ENCODE peak calls at places on chromosomes 7 and 10, in seven cellular contexts. Q is body of pancreas, O is adrenal gland, B is ovary, Y is IMR-90, K is spleen, R is H54. U is an unnamed sample.

GRCh38 chr10:15558136-15558535 is 161.6 kb downstream of the ITGA8 start:
- DNase-seq in Y (peak), O (no peak), Q (no peak), R (no peak), B (no peak), K (no peak), U (no peak)

GRCh38 chr10:47456096-47456485 is 27.8 kb downstream of the ANXA8 start:
- DNase-seq in Q (no peak), Y (no peak), R (no peak), K (no peak), O (no peak), B (no peak), U (no peak)

GRCh38 chr10:69061305-69062161 is 26.4 kb upstream of the SRGN start:
- DNase-seq in Y (peak), R (peak), K (peak), Q (peak), B (peak), O (peak), U (peak)

GRCh38 chr10:124917168-124917938 is 24.6 kb upstream of the ZRANB1 start:
- DNase-seq in K (peak), R (no peak), B (peak), Y (peak), Q (peak), O (peak), U (peak)

GRCh38 chr7:30172451-30172850 is 37.7 kb downstream of the MTURN start:
- DNase-seq in B (no peak), Q (no peak), Y (no peak), R (peak), K (no peak), O (no peak), U (no peak)

GRCh38 chr10:73493781-73494180 is 2.0 kb downstream of the PPP3CB start:
- DNase-seq in Y (peak), O (no peak), B (no peak), Q (no peak), K (no peak), R (peak), U (no peak)

GRCh38 chr10:122149607-122150505 is 121.2 kb upstream of the BTBD16 start:
- DNase-seq in O (no peak), B (peak), R (no peak), Q (no peak), K (peak), Y (no peak), U (no peak)

GRCh38 chr7:99363286-99363685 is 11.2 kb upstream of the ARPC1B start:
- DNase-seq in B (no peak), K (no peak), Y (peak), Q (no peak), O (no peak), R (no peak), U (no peak)

GRCh38 chr10:110395350-110396283 is 90.9 kb upstream of the SMNDC1 start:
- DNase-seq in Q (peak), O (peak), R (peak), K (no peak), B (peak), Y (peak), U (peak)

GRCh38 chr7:64793106-64793755 is 997 bp upstream of the ZNF138 start:
- DNase-seq in Y (peak), K (no peak), O (no peak), R (no peak), Q (no peak), B (no peak), U (no peak)

GRCh38 chr10:102452672-102453340 is 1.5 kb upstream of the C10orf95 start:
- DNase-seq in B (no peak), O (peak), Q (no peak), Y (peak), R (peak), K (no peak), U (no peak)

GRCh38 chr7:147182859-147183258 is 1066.3 kb downstream of the CNTNAP2 start:
- DNase-seq in O (no peak), K (no peak), Y (peak), R (no peak), B (no peak), Q (no peak), U (no peak)

GRCh38 chr10:55019461-55019860 is 218.4 kb upstream of the PCDH15 start:
- DNase-seq in O (peak), Y (no peak), K (no peak), R (no peak), Q (no peak), B (no peak), U (no peak)

GRCh38 chr7:16399265-16399801 is 22.0 kb downstream of the CRPPA start:
- DNase-seq in Y (peak), R (no peak), Q (peak), K (no peak), B (no peak), O (peak), U (no peak)

GRCh38 chr7:12715372-12716133 is 28.1 kb downstream of the ARL4A start:
- DNase-seq in O (peak), Q (no peak), K (peak), B (peak), R (peak), Y (peak), U (peak)

GRCh38 chr10:62669351-62669750 is 135.2 kb upstream of the ADO start:
- DNase-seq in Y (no peak), R (no peak), K (no peak), O (no peak), B (no peak), Q (no peak), U (no peak)

GRCh38 chr7:99840136-99840869 is 12.5 kb downstream of the CYP3A43 start:
- DNase-seq in K (no peak), Y (no peak), O (no peak), Q (no peak), B (no peak), R (no peak), U (no peak)

GRCh38 chr7:27167170-27167505 is 1.8 kb upstream of the HOXA9 start:
- DNase-seq in B (no peak), K (peak), Y (no peak), R (no peak), O (no peak), Q (no peak), U (no peak)

GRCh38 chr10:49601857-49602256 is 8.3 kb upstream of the SLC18A3 start:
- DNase-seq in B (no peak), Q (no peak), K (peak), O (no peak), Y (peak), R (peak), U (peak)

GRCh38 chr7:36117201-36117840 is 35.7 kb upstream of the EEPD1 start:
- DNase-seq in K (no peak), B (no peak), O (no peak), Q (no peak), R (no peak), Y (no peak), U (no peak)

GRCh38 chr10:119301397-119301796 is 94.0 kb downstream of the GRK5 start:
- DNase-seq in B (no peak), K (peak), Q (no peak), O (no peak), R (no peak), Y (peak), U (no peak)

GRCh38 chr7:36939816-36940215 is 215.5 kb upstream of the AOAH start:
- DNase-seq in B (no peak), O (no peak), K (no peak), Y (no peak), R (no peak), Q (no peak), U (no peak)

GRCh38 chr10:94052901-94053638 is 59.3 kb downstream of the PLCE1 start:
- DNase-seq in B (no peak), Y (no peak), R (no peak), K (no peak), O (no peak), Q (no peak), U (no peak)
- TF ChIP-seq POLR2A in B (no peak), Y (no peak), R (no peak), K (no peak), O (no peak), Q (no peak), U (no peak)

DNA sequence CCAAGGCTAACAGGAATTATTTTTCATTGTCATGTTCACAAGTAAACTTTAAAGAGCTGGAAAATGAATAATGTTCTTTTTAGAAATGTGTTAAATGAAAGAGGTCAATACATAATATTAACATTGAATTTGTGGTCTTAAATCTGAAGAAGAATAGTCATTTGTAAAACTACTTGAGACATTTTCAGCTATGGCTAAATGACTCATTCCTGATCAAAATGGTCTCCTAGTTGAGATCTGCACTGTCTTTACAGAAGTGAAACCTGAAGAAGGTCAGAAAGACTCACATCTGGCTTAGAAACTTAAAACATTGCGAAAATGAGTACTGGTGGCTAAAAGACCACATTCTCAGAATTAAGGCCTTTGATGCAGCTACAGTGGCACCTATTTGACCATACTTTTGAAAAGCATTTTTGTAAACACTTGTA is 5.9 kb downstream of the PIK3CG start:
- DNase-seq in K (no peak), O (no peak), B (no peak), Q (no peak), R (no peak), Y (peak), U (no peak)
- TF ChIP-seq POLR2A in K (no peak), O (no peak), B (no peak), Q (no peak), R (no peak), Y (no peak), U (no peak)

DNA sequence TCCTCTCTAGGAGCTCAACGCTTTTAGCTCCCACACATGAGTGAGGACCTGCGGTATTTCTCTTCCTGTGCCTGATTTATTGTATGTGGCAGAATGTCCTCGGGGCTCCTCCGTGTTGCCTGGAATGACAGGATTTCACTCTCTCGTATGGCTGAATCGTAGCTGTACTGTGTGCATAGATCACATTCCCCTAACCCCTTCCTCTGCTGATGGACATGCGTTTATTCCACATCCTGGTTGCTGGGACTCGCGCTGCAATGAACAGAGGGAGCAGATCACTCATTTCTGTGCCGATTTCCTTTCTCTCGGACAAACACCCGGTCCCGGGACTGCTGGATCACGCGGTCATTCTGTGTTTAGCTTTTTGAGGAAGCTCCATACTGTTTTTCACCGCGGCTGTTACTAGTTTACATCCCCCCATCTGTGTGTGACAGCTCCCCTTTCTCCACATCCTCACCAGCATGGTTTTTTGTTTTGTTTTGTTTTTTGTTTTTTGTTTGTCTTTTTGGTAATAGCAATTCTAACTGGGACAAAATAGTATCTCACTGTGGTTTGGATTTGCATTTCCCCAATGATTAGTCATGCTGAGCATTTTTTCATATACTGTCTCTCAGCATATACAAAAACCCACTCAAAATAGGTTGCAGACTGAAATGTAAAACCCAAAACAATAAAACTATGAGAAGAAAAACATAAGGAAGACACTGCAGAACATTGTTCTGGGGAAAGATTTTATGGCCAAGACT is 76.4 kb downstream of the FOXL3 start:
- DNase-seq in B (no peak), K (peak), R (no peak), Q (no peak), Y (peak), O (peak), U (no peak)
- TF ChIP-seq POLR2A in B (no peak), K (no peak), R (no peak), Q (no peak), Y (no peak), O (no peak), U (no peak)

GRCh38 chr10:22321156-22321711 is 335 bp downstream of the BMI1 start:
- DNase-seq in Q (peak), R (peak), O (peak), K (peak), B (peak), Y (peak), U (peak)
- TF ChIP-seq POLR2A in Q (peak), R (peak), O (peak), K (peak), B (no peak), Y (no peak), U (no peak)

GRCh38 chr10:89042547-89042946 is 51.9 kb downstream of the FAS start:
- DNase-seq in Y (no peak), R (no peak), B (no peak), O (no peak), Q (no peak), K (no peak), U (no peak)
- TF ChIP-seq POLR2A in Y (no peak), R (no peak), B (no peak), O (no peak), Q (no peak), K (no peak), U (no peak)

DNA sequence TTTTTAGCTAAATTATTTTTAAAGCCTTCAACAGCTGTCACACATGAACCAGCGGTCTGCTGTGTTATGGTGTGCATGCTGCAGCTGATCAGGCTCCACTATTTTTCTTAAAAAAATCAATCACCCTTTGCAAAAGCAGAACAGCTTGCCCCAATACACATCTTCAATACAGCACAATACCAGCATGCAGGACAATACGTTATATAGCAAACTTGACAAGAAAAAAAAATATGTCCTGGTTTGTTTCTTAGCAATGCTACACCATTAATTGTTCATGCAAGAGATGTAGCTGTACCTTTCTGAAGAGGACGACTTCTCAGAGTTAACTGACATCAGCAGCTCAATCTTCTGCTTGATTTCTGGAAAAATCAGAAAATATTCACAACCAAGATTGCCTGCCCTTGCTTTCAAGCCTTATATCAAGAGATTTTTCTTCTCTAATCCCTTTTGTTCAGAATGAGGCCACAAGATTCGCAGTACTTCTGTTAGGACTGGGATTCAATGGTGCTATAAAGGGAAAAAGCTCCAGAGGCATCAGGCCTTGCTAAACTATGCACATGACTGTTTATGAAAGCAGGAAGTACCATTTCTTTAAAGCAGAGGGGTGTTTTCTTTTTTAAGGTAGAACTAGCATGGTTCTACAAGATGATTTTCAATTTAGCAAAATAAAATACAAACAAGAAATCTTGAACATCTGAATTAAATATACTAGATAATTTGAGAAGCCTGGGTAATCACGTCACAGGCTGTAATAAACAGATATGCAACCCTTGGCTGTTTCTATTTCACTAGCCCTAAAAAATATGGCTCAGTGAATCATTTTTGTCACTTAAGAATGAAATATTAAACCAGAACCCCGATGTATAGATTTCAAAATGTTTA is 120.0 kb downstream of the SRPK2 start:
- DNase-seq in Q (no peak), B (no peak), K (no peak), R (no peak), Y (peak), O (peak), U (no peak)
- TF ChIP-seq POLR2A in Q (peak), B (no peak), K (no peak), R (no peak), Y (no peak), O (peak), U (no peak)

U was measured in stomach.